ENCODE peak calls at places on chromosomes 6 and 20, in nine cellular contexts. One of them, this sample, is unnamed.

GRCh38 chr6:26296857-26297648 is 67.9 kb upstream of the BTN3A2 start:
- DNase-seq in spleen: no peak
- DNase-seq in GM23338: no peak
- DNase-seq in HCT116: no peak
- DNase-seq in breast epithelium: no peak
- DNase-seq in transverse colon: no peak
- DNase-seq in vagina: no peak
- DNase-seq in stomach: no peak
- DNase-seq in HL-60: no peak
- DNase-seq in this sample: no peak

GRCh38 chr6:157800420-157801237 is 22.4 kb upstream of the SNX9 start:
- DNase-seq in spleen: no peak
- DNase-seq in GM23338: no peak
- DNase-seq in HCT116: no peak
- DNase-seq in breast epithelium: no peak
- DNase-seq in transverse colon: no peak
- DNase-seq in vagina: no peak
- DNase-seq in stomach: no peak
- DNase-seq in HL-60: peak
- DNase-seq in this sample: no peak

GRCh38 chr6:110493253-110493800 is 16.9 kb upstream of the SLC22A16 start:
- DNase-seq in spleen: no peak
- DNase-seq in GM23338: no peak
- DNase-seq in HCT116: no peak
- DNase-seq in breast epithelium: no peak
- DNase-seq in transverse colon: no peak
- DNase-seq in vagina: no peak
- DNase-seq in stomach: no peak
- DNase-seq in HL-60: no peak
- DNase-seq in this sample: no peak

GRCh38 chr6:147203311-147204059 is 732 bp upstream of the STXBP5 start:
- DNase-seq in spleen: peak
- DNase-seq in GM23338: peak
- DNase-seq in HCT116: peak
- DNase-seq in breast epithelium: peak
- DNase-seq in transverse colon: peak
- DNase-seq in vagina: no peak
- DNase-seq in stomach: peak
- DNase-seq in HL-60: no peak
- DNase-seq in this sample: peak

GRCh38 chr6:82877213-82878195 is 188.1 kb downstream of the UBE3D start:
- DNase-seq in spleen: no peak
- DNase-seq in GM23338: no peak
- DNase-seq in HCT116: peak
- DNase-seq in breast epithelium: no peak
- DNase-seq in transverse colon: no peak
- DNase-seq in vagina: no peak
- DNase-seq in stomach: no peak
- DNase-seq in HL-60: no peak
- DNase-seq in this sample: no peak

GRCh38 chr6:27156874-27157460 is 90.5 kb upstream of the PRSS16 start:
- DNase-seq in spleen: no peak
- DNase-seq in GM23338: peak
- DNase-seq in HCT116: no peak
- DNase-seq in breast epithelium: no peak
- DNase-seq in transverse colon: no peak
- DNase-seq in vagina: no peak
- DNase-seq in stomach: no peak
- DNase-seq in HL-60: no peak
- DNase-seq in this sample: no peak

GRCh38 chr20:34776177-34776576 is 49.3 kb downstream of the NCOA6 start:
- DNase-seq in spleen: no peak
- DNase-seq in GM23338: no peak
- DNase-seq in HCT116: no peak
- DNase-seq in breast epithelium: no peak
- DNase-seq in transverse colon: no peak
- DNase-seq in vagina: no peak
- DNase-seq in stomach: no peak
- DNase-seq in HL-60: no peak
- DNase-seq in this sample: no peak

GRCh38 chr20:59577037-59577808 is 27.1 kb upstream of the PHACTR3 start:
- DNase-seq in spleen: peak
- DNase-seq in GM23338: peak
- DNase-seq in HCT116: no peak
- DNase-seq in breast epithelium: no peak
- DNase-seq in transverse colon: no peak
- DNase-seq in vagina: no peak
- DNase-seq in stomach: no peak
- DNase-seq in HL-60: no peak
- DNase-seq in this sample: no peak

GRCh38 chr6:108846628-108847027 is 1.6 kb upstream of the ARMC2 start:
- DNase-seq in spleen: no peak
- DNase-seq in GM23338: no peak
- DNase-seq in HCT116: no peak
- DNase-seq in breast epithelium: no peak
- DNase-seq in transverse colon: no peak
- DNase-seq in vagina: no peak
- DNase-seq in stomach: no peak
- DNase-seq in HL-60: no peak
- DNase-seq in this sample: no peak
- TF ChIP-seq CTCF in spleen: no peak
- TF ChIP-seq CTCF in GM23338: no peak
- TF ChIP-seq CTCF in HCT116: no peak
- TF ChIP-seq CTCF in breast epithelium: no peak
- TF ChIP-seq CTCF in transverse colon: no peak
- TF ChIP-seq CTCF in vagina: no peak
- TF ChIP-seq CTCF in stomach: no peak
- TF ChIP-seq CTCF in HL-60: no peak
- TF ChIP-seq CTCF in this sample: no peak

DNA sequence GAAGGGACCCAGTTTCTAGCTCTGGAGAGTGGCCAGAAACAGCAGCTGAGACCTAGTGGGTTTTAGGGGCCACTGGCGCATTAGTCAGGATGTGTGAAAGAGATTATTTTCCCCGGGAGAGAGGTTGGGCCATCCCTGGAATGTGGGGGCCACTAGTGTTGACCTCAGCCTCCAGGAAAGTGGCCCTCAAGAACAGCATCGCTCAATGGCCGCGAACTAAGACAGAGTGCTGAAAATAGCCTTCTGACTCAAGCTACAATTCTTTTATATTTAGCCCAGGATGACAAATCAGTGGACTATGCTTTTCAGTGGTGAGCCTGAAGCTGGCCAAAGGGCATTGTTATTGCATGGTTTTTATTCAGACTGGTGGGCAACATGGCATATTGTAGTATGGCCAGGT is 210.4 kb upstream of the RNF24 start:
- DNase-seq in spleen: no peak
- DNase-seq in GM23338: no peak
- DNase-seq in HCT116: no peak
- DNase-seq in breast epithelium: no peak
- DNase-seq in transverse colon: no peak
- DNase-seq in vagina: no peak
- DNase-seq in stomach: no peak
- DNase-seq in HL-60: no peak
- DNase-seq in this sample: no peak
- TF ChIP-seq POLR2AphosphoS5 in spleen: no peak
- TF ChIP-seq POLR2AphosphoS5 in GM23338: no peak
- TF ChIP-seq POLR2AphosphoS5 in HCT116: no peak
- TF ChIP-seq POLR2AphosphoS5 in breast epithelium: no peak
- TF ChIP-seq POLR2AphosphoS5 in transverse colon: no peak
- TF ChIP-seq POLR2AphosphoS5 in vagina: peak
- TF ChIP-seq POLR2AphosphoS5 in stomach: no peak
- TF ChIP-seq POLR2AphosphoS5 in HL-60: no peak
- TF ChIP-seq POLR2AphosphoS5 in this sample: no peak

GRCh38 chr20:10231290-10231689 is 12.7 kb downstream of the SNAP25 start:
- DNase-seq in spleen: no peak
- DNase-seq in GM23338: no peak
- DNase-seq in HCT116: no peak
- DNase-seq in breast epithelium: no peak
- DNase-seq in transverse colon: no peak
- DNase-seq in vagina: no peak
- DNase-seq in stomach: no peak
- DNase-seq in HL-60: no peak
- DNase-seq in this sample: no peak

GRCh38 chr20:10228330-10228729 is 9.7 kb downstream of the SNAP25 start:
- DNase-seq in spleen: no peak
- DNase-seq in GM23338: no peak
- DNase-seq in HCT116: no peak
- DNase-seq in breast epithelium: no peak
- DNase-seq in transverse colon: no peak
- DNase-seq in vagina: no peak
- DNase-seq in stomach: peak
- DNase-seq in HL-60: no peak
- DNase-seq in this sample: no peak

GRCh38 chr20:10219993-10220750 is 1.5 kb downstream of the SNAP25 start:
- DNase-seq in spleen: no peak
- DNase-seq in GM23338: no peak
- DNase-seq in HCT116: no peak
- DNase-seq in breast epithelium: no peak
- DNase-seq in transverse colon: no peak
- DNase-seq in vagina: no peak
- DNase-seq in stomach: no peak
- DNase-seq in HL-60: no peak
- DNase-seq in this sample: no peak

GRCh38 chr20:10221022-10221421 is 2.4 kb downstream of the SNAP25 start:
- DNase-seq in spleen: no peak
- DNase-seq in GM23338: no peak
- DNase-seq in HCT116: no peak
- DNase-seq in breast epithelium: no peak
- DNase-seq in transverse colon: no peak
- DNase-seq in vagina: no peak
- DNase-seq in stomach: no peak
- DNase-seq in HL-60: no peak
- DNase-seq in this sample: no peak

GRCh38 chr20:10225439-10226080 is 6.9 kb downstream of the SNAP25 start:
- DNase-seq in spleen: no peak
- DNase-seq in GM23338: peak
- DNase-seq in HCT116: no peak
- DNase-seq in breast epithelium: no peak
- DNase-seq in transverse colon: no peak
- DNase-seq in vagina: no peak
- DNase-seq in stomach: no peak
- DNase-seq in HL-60: no peak
- DNase-seq in this sample: no peak
- TF ChIP-seq CTCF in spleen: no peak
- TF ChIP-seq CTCF in GM23338: peak
- TF ChIP-seq CTCF in HCT116: no peak
- TF ChIP-seq CTCF in breast epithelium: no peak
- TF ChIP-seq CTCF in transverse colon: no peak
- TF ChIP-seq CTCF in vagina: no peak
- TF ChIP-seq CTCF in stomach: no peak
- TF ChIP-seq CTCF in HL-60: peak
- TF ChIP-seq CTCF in this sample: no peak

GRCh38 chr6:11460001-11460668 is 77.4 kb upstream of the TMEM170B start:
- DNase-seq in spleen: no peak
- DNase-seq in GM23338: no peak
- DNase-seq in HCT116: no peak
- DNase-seq in breast epithelium: no peak
- DNase-seq in transverse colon: no peak
- DNase-seq in vagina: no peak
- DNase-seq in stomach: no peak
- DNase-seq in HL-60: peak
- DNase-seq in this sample: no peak
- TF ChIP-seq POLR2AphosphoS5 in spleen: peak
- TF ChIP-seq POLR2AphosphoS5 in GM23338: no peak
- TF ChIP-seq POLR2AphosphoS5 in HCT116: no peak
- TF ChIP-seq POLR2AphosphoS5 in breast epithelium: no peak
- TF ChIP-seq POLR2AphosphoS5 in transverse colon: no peak
- TF ChIP-seq POLR2AphosphoS5 in vagina: no peak
- TF ChIP-seq POLR2AphosphoS5 in stomach: no peak
- TF ChIP-seq POLR2AphosphoS5 in HL-60: no peak
- TF ChIP-seq POLR2AphosphoS5 in this sample: no peak

GRCh38 chr20:11168026-11168425 is 494.2 kb upstream of the JAG1 start:
- DNase-seq in spleen: no peak
- DNase-seq in GM23338: no peak
- DNase-seq in HCT116: no peak
- DNase-seq in breast epithelium: no peak
- DNase-seq in transverse colon: no peak
- DNase-seq in vagina: no peak
- DNase-seq in stomach: no peak
- DNase-seq in HL-60: no peak
- DNase-seq in this sample: no peak
- TF ChIP-seq CTCF in spleen: no peak
- TF ChIP-seq CTCF in GM23338: no peak
- TF ChIP-seq CTCF in HCT116: no peak
- TF ChIP-seq CTCF in breast epithelium: no peak
- TF ChIP-seq CTCF in transverse colon: no peak
- TF ChIP-seq CTCF in vagina: no peak
- TF ChIP-seq CTCF in stomach: no peak
- TF ChIP-seq CTCF in HL-60: no peak
- TF ChIP-seq CTCF in this sample: no peak

DNA sequence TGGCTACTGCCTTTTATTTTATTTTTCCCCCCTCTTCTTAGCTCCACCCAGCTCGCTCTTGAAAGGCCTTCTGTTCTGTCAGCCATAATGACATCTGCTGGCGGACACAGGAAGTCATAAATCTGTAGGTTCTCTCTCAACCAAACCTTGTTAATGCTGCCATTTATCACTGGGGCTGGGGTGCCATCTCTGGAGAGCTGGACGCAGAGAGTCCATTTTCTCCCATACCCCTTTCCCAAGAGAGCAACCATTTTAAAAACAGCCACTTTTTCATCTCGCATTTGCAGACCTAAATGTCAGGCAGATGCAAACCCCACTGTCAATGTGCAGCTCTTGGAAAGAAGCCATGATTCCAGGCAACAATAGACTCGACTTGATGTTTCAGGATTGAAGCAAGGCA is 13.0 kb upstream of the TSHZ2 start:
- DNase-seq in spleen: no peak
- DNase-seq in GM23338: peak
- DNase-seq in HCT116: no peak
- DNase-seq in breast epithelium: no peak
- DNase-seq in transverse colon: no peak
- DNase-seq in vagina: no peak
- DNase-seq in stomach: no peak
- DNase-seq in HL-60: no peak
- DNase-seq in this sample: no peak
- TF ChIP-seq POLR2AphosphoS5 in spleen: no peak
- TF ChIP-seq POLR2AphosphoS5 in GM23338: no peak
- TF ChIP-seq POLR2AphosphoS5 in HCT116: no peak
- TF ChIP-seq POLR2AphosphoS5 in breast epithelium: no peak
- TF ChIP-seq POLR2AphosphoS5 in transverse colon: no peak
- TF ChIP-seq POLR2AphosphoS5 in vagina: no peak
- TF ChIP-seq POLR2AphosphoS5 in stomach: no peak
- TF ChIP-seq POLR2AphosphoS5 in HL-60: no peak
- TF ChIP-seq POLR2AphosphoS5 in this sample: no peak

DNA sequence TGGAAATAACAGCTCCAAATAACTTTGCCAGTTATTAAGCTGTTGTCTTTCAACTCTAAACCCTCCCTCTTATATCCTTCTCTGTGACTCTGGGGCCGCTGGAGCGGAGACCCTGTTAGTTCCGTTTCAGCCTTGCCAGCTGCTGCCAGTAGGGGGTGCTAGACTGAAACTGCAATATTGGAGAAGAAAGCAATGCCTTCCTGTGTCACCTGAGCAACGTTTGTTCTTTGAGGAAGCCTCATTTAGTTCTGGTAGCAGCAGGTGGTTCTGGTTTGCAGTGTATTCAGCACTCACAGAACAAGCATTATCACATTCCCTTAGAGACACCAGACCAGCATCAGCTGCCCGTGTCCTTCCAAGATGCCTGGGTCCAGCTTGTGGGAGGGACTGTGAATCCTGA is 22.9 kb upstream of the JAG1 start:
- DNase-seq in spleen: no peak
- DNase-seq in GM23338: peak
- DNase-seq in HCT116: no peak
- DNase-seq in breast epithelium: no peak
- DNase-seq in transverse colon: no peak
- DNase-seq in vagina: no peak
- DNase-seq in stomach: no peak
- DNase-seq in HL-60: no peak
- DNase-seq in this sample: no peak
- TF ChIP-seq CTCF in spleen: no peak
- TF ChIP-seq CTCF in GM23338: peak
- TF ChIP-seq CTCF in HCT116: peak
- TF ChIP-seq CTCF in breast epithelium: no peak
- TF ChIP-seq CTCF in transverse colon: peak
- TF ChIP-seq CTCF in vagina: no peak
- TF ChIP-seq CTCF in stomach: no peak
- TF ChIP-seq CTCF in HL-60: peak
- TF ChIP-seq CTCF in this sample: no peak

This sample was measured in suprapubic skin.